ENCODE peak calls at places on chromosome 20, in four cellular contexts. R is psoas muscle, C is ovary, O is GM23248. G is an unnamed sample.
A peak's percentile ranks its signal among the peaks of the same experiment; 100 is the strongest.

GRCh38 chr20:62636446-62636845 is 5.9 kb upstream of the SLCO4A1 start:
- DNase-seq in O (no peak), R (no peak), C (no peak), G (no peak)

GRCh38 chr20:51366155-51366886 is 176.2 kb downstream of the NFATC2 start:
- DNase-seq in C (peak; percentile 81), O (peak; percentile 100), R (peak; percentile 86), G (peak; percentile 84)

GRCh38 chr20:50744143-50744792 is 12.9 kb downstream of the PARD6B start:
- DNase-seq in C (peak; percentile 78), O (peak; percentile 91), R (peak; percentile 67), G (peak; percentile 90)

GRCh38 chr20:58039569-58040092 is 188.8 kb downstream of the ANKRD60 start:
- DNase-seq in C (no peak), R (no peak), O (no peak), G (peak; percentile 79)

GRCh38 chr20:63497138-63497945 is 1.5 kb downstream of the EEF1A2 start:
- DNase-seq in O (no peak), R (peak; percentile 55), C (no peak), G (peak; percentile 64)

GRCh38 chr20:20139403-20139802 is 87.1 kb downstream of the CFAP61 start:
- DNase-seq in C (no peak), R (no peak), O (no peak), G (no peak)

GRCh38 chr20:25278636-25279361 is 30.9 kb downstream of the PYGB start:
- DNase-seq in O (no peak), C (peak; percentile 23), R (peak; percentile 9), G (peak; percentile 62)

GRCh38 chr20:61300293-61300692 is 48.2 kb downstream of the CDH4 start:
- DNase-seq in R (no peak), O (no peak), C (no peak), G (no peak)

GRCh38 chr20:19817017-19817416 is 59.0 kb downstream of the RIN2 start:
- DNase-seq in C (no peak), O (peak; percentile 95), R (no peak), G (peak; percentile 55)

GRCh38 chr20:36754656-36755222 is 8.8 kb upstream of the NDRG3 start:
- DNase-seq in R (no peak), O (peak; percentile 82), C (no peak), G (peak; percentile 84)

DNA sequence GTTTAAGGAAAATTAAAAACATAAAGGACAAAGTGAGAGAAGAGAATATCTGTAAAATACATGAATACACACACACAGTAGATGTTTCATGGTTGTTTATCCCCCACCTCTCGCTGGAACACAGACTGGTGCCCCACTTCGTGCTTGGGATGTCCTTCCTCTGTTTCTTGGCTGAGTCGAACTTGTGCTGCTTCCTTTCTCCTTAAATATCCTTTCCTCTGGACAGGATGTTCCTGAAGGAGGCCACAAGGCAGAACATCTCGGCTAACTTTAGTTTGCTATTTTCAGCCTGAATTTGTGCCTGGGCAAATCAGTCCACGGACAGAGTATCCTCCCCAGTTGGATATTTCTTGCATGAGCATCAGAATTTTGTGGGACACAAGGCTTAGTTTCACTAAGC is 54.7 kb upstream of the ZMYND8 start:
- DNase-seq in O (peak; percentile 17), R (no peak), C (no peak), G (no peak)
- H3K27ac ChIP-seq in O (no peak overlapping the region), R (peak overlapping the region; percentile 72), C (no peak overlapping the region), G (peak overlapping the region; percentile 66)

GRCh38 chr20:33556237-33556636 is 66.3 kb downstream of the CBFA2T2 start:
- DNase-seq in O (no peak), R (no peak), C (no peak), G (no peak)
- H3K27ac ChIP-seq in O (no peak overlapping the region), R (peak overlapping the region; percentile 65), C (no peak overlapping the region), G (peak overlapping the region; percentile 70)

GRCh38 chr20:5656136-5656535 is 94.1 kb upstream of the SHLD1 start:
- DNase-seq in C (no peak), R (no peak), O (no peak), G (no peak)
- H3K27ac ChIP-seq in C (no peak overlapping the region), R (no peak overlapping the region), O (no peak overlapping the region), G (peak overlapping the region; percentile 87)

DNA sequence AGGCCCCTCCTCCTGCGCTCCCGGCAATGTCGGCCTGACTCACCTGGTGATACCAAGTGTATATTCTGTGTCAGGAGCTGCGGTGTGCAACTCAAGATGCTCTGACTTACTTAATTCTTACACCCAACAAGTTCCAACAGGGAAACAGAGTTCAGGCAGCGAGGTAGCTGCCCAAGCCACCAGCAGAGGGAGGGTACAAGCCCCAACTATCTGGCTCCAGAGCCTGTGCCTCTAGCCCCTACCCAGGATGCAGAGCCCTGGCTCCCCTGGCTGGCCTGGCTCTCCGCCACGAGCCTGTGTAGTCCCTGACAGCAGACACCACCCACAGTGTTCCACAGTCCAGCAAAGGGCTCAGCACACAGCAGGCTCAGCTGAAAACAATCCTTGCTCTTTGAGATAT is 34.9 kb downstream of the C20orf203 start:
- DNase-seq in R (no peak), C (peak; percentile 74), O (peak; percentile 31), G (no peak)
- H3K27ac ChIP-seq in R (no peak overlapping the region), C (no peak overlapping the region), O (no peak overlapping the region), G (no peak overlapping the region)